ENCODE peak calls at places on chromosomes 12 and 14, in four cellular contexts. P is K562, A is HEK293T, G is WTC11. T is an unnamed sample.

GRCh38 chr14:90061849-90062794 is at the start of gene KCNK13:
- DNase-seq in G (peak), P (peak), A (peak), T (no peak)

GRCh38 chr14:66503532-66503931 is 4.4 kb upstream of the GPHN start:
- DNase-seq in P (no peak), G (no peak), A (no peak), T (no peak)

GRCh38 chr14:96126339-96126770 is 78.3 kb upstream of the BDKRB2 start:
- DNase-seq in P (no peak), G (no peak), A (no peak), T (no peak)

GRCh38 chr14:96189288-96189711 is 15.3 kb upstream of the BDKRB2 start:
- DNase-seq in A (no peak), G (no peak), P (no peak), T (no peak)

GRCh38 chr14:75604979-75605825 is 26.8 kb downstream of the FLVCR2 start:
- DNase-seq in G (no peak), A (no peak), P (peak), T (no peak)

GRCh38 chr12:86256169-86256568 is at the start of gene MGAT4C:
- DNase-seq in P (no peak), G (no peak), A (peak), T (no peak)

GRCh38 chr14:50635136-50635535 is 33.0 kb downstream of the SAV1 start:
- DNase-seq in G (no peak), A (no peak), P (no peak), T (no peak)

GRCh38 chr12:48037267-48037915 is 33.1 kb upstream of the COL2A1 start:
- DNase-seq in A (no peak), P (peak), G (peak), T (peak)

GRCh38 chr12:95851609-95852008 is 7.1 kb upstream of the SNRPF start:
- DNase-seq in G (no peak), A (no peak), P (no peak), T (no peak)

GRCh38 chr14:25052385-25052784 is 2.4 kb upstream of the STXBP6 start:
- DNase-seq in P (no peak), A (no peak), G (no peak), T (no peak)

GRCh38 chr12:111076611-111077451 is 156.5 kb upstream of the MYL2 start:
- DNase-seq in P (no peak), G (no peak), A (no peak), T (peak)
- TF ChIP-seq ELF4 in P (no peak), G (no peak), A (no peak), T (no peak)

GRCh38 chr12:68453876-68454275 is 121.7 kb upstream of the MDM1 start:
- DNase-seq in P (no peak), G (no peak), A (no peak), T (no peak)

GRCh38 chr12:68451261-68452091 is 119.3 kb upstream of the MDM1 start:
- DNase-seq in P (peak), G (no peak), A (no peak), T (no peak)

GRCh38 chr12:68454855-68455254 is 122.7 kb upstream of the MDM1 start:
- DNase-seq in A (no peak), P (no peak), G (no peak), T (no peak)

GRCh38 chr12:68453278-68453677 is 121.1 kb upstream of the MDM1 start:
- DNase-seq in P (no peak), A (no peak), G (no peak), T (no peak)

DNA sequence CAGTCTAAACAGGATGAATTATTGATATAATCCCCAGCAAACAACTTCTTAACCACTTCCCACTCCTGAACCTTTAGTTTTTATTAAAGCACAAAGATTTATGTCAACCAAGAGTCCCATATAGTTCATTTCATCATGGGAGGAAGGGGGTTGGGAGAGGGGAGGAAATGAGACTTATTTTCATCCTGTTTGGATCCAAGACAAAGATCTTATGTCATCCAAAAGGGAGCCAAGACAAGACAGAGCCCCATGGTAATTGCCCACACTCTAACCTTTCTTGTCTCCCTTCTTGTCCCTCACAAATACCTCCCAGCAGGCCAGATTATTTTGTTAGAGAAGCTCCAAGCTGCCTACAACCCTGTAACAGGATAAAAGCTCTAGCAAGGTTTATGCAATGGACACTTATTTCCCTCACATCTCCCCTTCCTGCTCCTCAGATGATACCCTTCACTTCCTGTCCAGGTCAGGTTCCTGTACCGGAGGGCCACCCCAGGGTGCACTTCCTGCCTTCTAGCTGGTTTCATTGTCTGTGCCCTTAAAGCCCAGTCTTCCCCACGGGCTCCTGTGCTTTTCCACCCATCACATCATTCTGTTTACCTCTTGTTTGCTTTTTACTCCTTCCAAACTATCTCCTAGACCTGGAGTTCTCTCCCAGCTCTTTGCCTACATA is 123.6 kb upstream of the MDM1 start:
- DNase-seq in P (no peak), G (no peak), A (no peak), T (no peak)
- TF ChIP-seq ELF4 in P (no peak), G (no peak), A (no peak), T (no peak)

GRCh38 chr12:32080435-32080834 is 26.2 kb upstream of the BICD1 start:
- DNase-seq in G (no peak), A (no peak), P (no peak), T (no peak)

GRCh38 chr12:32084753-32085152 is 21.9 kb upstream of the BICD1 start:
- DNase-seq in A (no peak), P (no peak), G (no peak), T (no peak)

GRCh38 chr12:32087301-32087700 is 19.3 kb upstream of the BICD1 start:
- DNase-seq in A (no peak), G (no peak), P (no peak), T (no peak)

GRCh38 chr12:32084017-32084688 is 22.5 kb upstream of the BICD1 start:
- DNase-seq in A (no peak), P (no peak), G (no peak), T (no peak)

DNA sequence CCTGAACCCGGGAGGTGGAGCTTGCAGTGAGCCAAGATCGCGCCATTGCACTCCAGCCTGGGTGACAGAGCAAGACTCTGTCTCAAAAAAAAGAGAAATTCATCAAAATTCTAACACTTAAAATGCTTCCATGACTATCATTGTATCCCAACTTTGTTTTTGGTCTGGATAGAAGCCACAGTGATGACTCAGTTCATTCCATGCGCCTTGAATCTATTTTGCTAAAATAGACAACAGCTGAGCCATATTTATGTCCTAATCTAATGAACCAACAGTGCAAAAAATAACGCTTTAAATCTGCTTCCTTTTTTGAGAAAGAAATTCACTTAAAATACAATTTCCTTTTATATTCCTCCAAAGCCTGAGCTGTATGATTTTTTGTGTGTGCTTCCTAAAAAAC is 23.2 kb upstream of the BICD1 start:
- DNase-seq in G (no peak), P (no peak), A (no peak), T (no peak)
- TF ChIP-seq ELF4 in G (no peak), P (no peak), A (no peak), T (no peak)

GRCh38 chr14:58177125-58177524 is 22.8 kb upstream of the ACTR10 start:
- DNase-seq in P (no peak), A (no peak), G (no peak), T (no peak)
- TF ChIP-seq ELF4 in P (no peak), A (no peak), G (no peak), T (no peak)

GRCh38 chr12:61646639-61647038 is 613.6 kb upstream of the USP15 start:
- DNase-seq in P (no peak), A (no peak), G (no peak), T (no peak)
- TF ChIP-seq ELF4 in P (no peak), A (no peak), G (no peak), T (no peak)

GRCh38 chr12:123963829-123964228 is 8.8 kb downstream of the CCDC92 start:
- DNase-seq in A (no peak), G (no peak), P (no peak), T (no peak)

GRCh38 chr12:123971449-123971769 is 1.2 kb downstream of the CCDC92 start:
- DNase-seq in G (no peak), A (no peak), P (no peak), T (no peak)

GRCh38 chr12:123966596-123966995 is 6.0 kb downstream of the CCDC92 start:
- DNase-seq in P (no peak), G (no peak), A (no peak), T (no peak)

GRCh38 chr12:123965382-123965781 is 7.2 kb downstream of the CCDC92 start:
- DNase-seq in A (no peak), G (no peak), P (no peak), T (no peak)

DNA sequence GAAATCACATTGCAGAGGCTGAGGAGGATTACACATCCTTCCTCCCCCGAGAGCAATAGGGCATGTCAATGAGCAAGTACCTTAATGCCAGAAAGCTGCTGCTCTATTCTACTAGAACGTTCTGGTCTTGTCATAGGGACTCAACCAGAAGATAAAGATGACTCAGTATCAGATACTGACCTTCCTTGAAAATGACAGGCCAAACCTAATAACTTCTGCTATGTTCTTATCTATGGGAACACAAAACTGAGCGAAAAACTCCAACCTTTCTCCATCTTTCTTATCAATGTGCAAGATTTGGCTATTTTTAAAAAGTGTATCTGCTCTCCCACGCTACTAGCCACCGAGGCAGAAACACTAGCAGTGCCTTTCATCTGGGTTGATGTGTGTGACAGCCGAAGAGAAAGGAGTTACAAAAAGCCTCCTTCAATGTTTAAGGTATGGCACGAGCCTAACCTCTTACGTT is 5.5 kb downstream of the CCDC92 start:
- DNase-seq in P (peak), G (no peak), A (no peak), T (no peak)
- TF ChIP-seq ELF4 in P (no peak), G (no peak), A (no peak), T (no peak)

DNA sequence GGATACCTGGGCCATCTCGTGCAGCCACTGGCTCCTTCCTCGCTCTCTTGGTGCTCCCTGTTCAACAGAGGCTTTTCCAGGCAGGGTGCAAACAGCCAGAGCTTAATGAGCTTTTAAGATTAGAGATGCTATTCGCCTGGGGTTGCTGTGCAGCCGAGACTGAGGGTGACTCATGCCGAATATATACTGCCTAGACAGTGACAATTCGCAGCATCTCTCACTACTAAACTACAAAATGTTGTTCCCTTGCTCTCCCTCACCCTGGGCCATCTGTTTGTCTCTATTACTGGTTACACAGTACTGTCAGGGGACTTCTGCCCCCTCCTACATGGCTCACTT is 26.0 kb upstream of the TESC start:
- DNase-seq in P (no peak), A (no peak), G (no peak), T (no peak)
- TF ChIP-seq ELF4 in P (no peak), A (no peak), G (no peak), T (no peak)

DNA sequence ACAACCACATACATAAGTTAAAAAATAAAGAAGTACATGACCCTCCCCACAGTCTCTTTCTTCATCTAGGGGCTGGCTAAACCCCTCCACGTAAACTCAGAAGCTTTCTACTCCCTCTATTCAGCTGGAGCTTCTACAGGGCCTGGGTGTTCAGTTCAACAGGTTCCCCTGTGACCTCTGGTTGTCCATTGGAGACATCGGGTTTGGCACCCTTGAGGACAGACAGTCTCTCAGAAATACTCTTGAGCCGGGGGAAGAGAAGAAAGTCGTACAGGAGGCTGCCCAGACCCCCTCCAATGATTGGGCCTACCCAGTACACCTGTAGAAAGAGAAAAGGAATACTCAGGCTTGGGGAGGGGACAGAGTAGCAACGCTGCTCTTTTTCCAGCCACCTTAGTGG is 1.9 kb upstream of the TIMELESS start:
- DNase-seq in A (no peak), G (no peak), P (no peak), T (no peak)
- TF ChIP-seq ELF4 in A (no peak), G (no peak), P (no peak), T (no peak)